ENCODE peak calls at places on chromosomes 16 and 17, in four cellular contexts. A is activated T-cell treated with anti-CD3 and anti-CD28 coated beads for 1 hour; P is stimulated activated naive CD4-positive, alpha-beta T cell; L is MCF 10A. C is an unnamed sample.

GRCh38 chr17:1365445-1366039 is 34.5 kb downstream of the YWHAE start:
- DNase-seq in A (peak; percentile 36), P (peak; percentile 14), L (peak; percentile 86), C (peak; percentile 59)

GRCh38 chr17:15091825-15092224 is 173.3 kb downstream of the PMP22 start:
- DNase-seq in A (no peak), P (no peak), L (peak; percentile 53), C (peak; percentile 30)

GRCh38 chr17:16853661-16854320 is 118.1 kb downstream of the TNFRSF13B start:
- DNase-seq in A (no peak), P (no peak), L (no peak), C (no peak)

GRCh38 chr16:86051376-86052114 is 152.6 kb downstream of the IRF8 start:
- DNase-seq in A (no peak), P (no peak), L (no peak), C (no peak)

GRCh38 chr16:89545044-89545830 is 15.2 kb upstream of the RPL13 start:
- DNase-seq in A (no peak), P (no peak), L (no peak), C (no peak)

GRCh38 chr16:24700549-24701392 is 28.7 kb upstream of the TNRC6A start:
- DNase-seq in A (no peak), P (no peak), L (peak; percentile 97), C (peak; percentile 81)

GRCh38 chr17:14227052-14227451 is 9.6 kb downstream of the CDRT15 start:
- DNase-seq in A (no peak), P (no peak), L (no peak), C (no peak)

GRCh38 chr16:11032000-11032921 is 87.9 kb downstream of the CLEC16A start:
- DNase-seq in A (no peak), P (no peak), L (no peak), C (peak; percentile 82)

GRCh38 chr17:77924757-77925336 is 33.7 kb upstream of the TNRC6C start:
- DNase-seq in A (no peak), P (no peak), L (peak; percentile 22), C (no peak)

GRCh38 chr17:60496051-60496450 is 30.0 kb downstream of the APPBP2 start:
- DNase-seq in A (no peak), P (no peak), L (no peak), C (no peak)

GRCh38 chr17:27459433-27459832 is 3.2 kb downstream of the KSR1 start:
- DNase-seq in A (no peak), P (no peak), L (no peak), C (no peak)

C was measured in foreskin keratinocyte.